ENCODE peak calls at places on chromosomes 3 and 15, in four cellular contexts. F is Peyer's patch, A is NCI-H1092, R is fibroblast of gingiva. C is an unnamed sample.

GRCh38 chr15:99253381-99254090 is 2.3 kb downstream of the LRRC28 start:
- DNase-seq in F (no peak), A (no peak), R (peak), C (no peak)

GRCh38 chr15:56732135-56732880 is 1.0 kb downstream of the ZNF280D start:
- DNase-seq in F (no peak), A (peak), R (peak), C (no peak)

GRCh38 chr3:195909294-195909644 is 918 bp upstream of the TNK2 start:
- DNase-seq in F (no peak), A (no peak), R (no peak), C (no peak)

GRCh38 chr3:101995371-101996046 is 146.2 kb downstream of the NFKBIZ start:
- DNase-seq in F (no peak), A (no peak), R (no peak), C (no peak)

GRCh38 chr3:28835751-28836150 is 445.1 kb upstream of the RBMS3 start:
- DNase-seq in F (no peak), A (no peak), R (no peak), C (no peak)

GRCh38 chr15:32704343-32705076 is 13.3 kb upstream of the GREM1 start:
- DNase-seq in F (no peak), A (peak), R (peak), C (no peak)

GRCh38 chr3:175266478-175266877 is 407.3 kb downstream of the NAALADL2 start:
- DNase-seq in F (no peak), A (no peak), R (peak), C (no peak)

GRCh38 chr15:40460404-40460803 is 10.4 kb upstream of the CHST14 start:
- DNase-seq in F (no peak), A (no peak), R (no peak), C (no peak)

GRCh38 chr3:59790241-59790640 is 740.4 kb upstream of the CFAP20DC start:
- DNase-seq in F (no peak), A (no peak), R (no peak), C (no peak)

GRCh38 chr3:72137865-72138861 is 353.2 kb upstream of the PROK2 start:
- DNase-seq in F (no peak), A (no peak), R (no peak), C (no peak)

GRCh38 chr3:11568503-11569155 is 75.1 kb downstream of the VGLL4 start:
- DNase-seq in F (no peak), A (no peak), R (peak), C (no peak)

GRCh38 chr15:100133981-100134711 is 207.6 kb downstream of the ADAMTS17 start:
- DNase-seq in F (no peak), A (no peak), R (no peak), C (no peak)

GRCh38 chr15:73994912-73995622 is 551 bp downstream of the PML start:
- DNase-seq in F (peak), A (no peak), R (no peak), C (no peak)

GRCh38 chr3:193946945-193947344 is 189.0 kb upstream of the HES1 start:
- DNase-seq in F (no peak), A (peak), R (no peak), C (no peak)

GRCh38 chr15:45747426-45747825 is 112.6 kb downstream of the SQOR start:
- DNase-seq in F (no peak), A (no peak), R (no peak), C (no peak)

GRCh38 chr15:33370225-33371020 is 59.7 kb downstream of the RYR3 start:
- DNase-seq in F (no peak), A (no peak), R (no peak), C (no peak)